ENCODE peak calls at places on chromosomes 12 and 14, in ten cellular contexts. One of them, this sample, is unnamed. For H3K36me3, the result is how much of the 10 kb centered on the place peaks cover.

GRCh38 chr12:104578453-104578852 is 121.7 kb downstream of the CHST11 start:
- DNase-seq in small intestine: no peak
- DNase-seq in spleen: no peak
- DNase-seq in left ventricle myocardium inferior: no peak
- DNase-seq in CD4-positive, alpha-beta memory T cell: no peak
- DNase-seq in upper lobe of right lung: no peak
- DNase-seq in Peyer's patch: no peak
- DNase-seq in thoracic aorta: no peak
- DNase-seq in heart right ventricle: no peak
- DNase-seq in endodermal cell: peak
- DNase-seq in this sample: no peak

GRCh38 chr12:128693115-128693514 is 130.6 kb downstream of the SLC15A4 start:
- DNase-seq in heart right ventricle: no peak
- DNase-seq in small intestine: no peak
- DNase-seq in upper lobe of right lung: no peak
- DNase-seq in left ventricle myocardium inferior: no peak
- DNase-seq in thoracic aorta: no peak
- DNase-seq in Peyer's patch: no peak
- DNase-seq in CD4-positive, alpha-beta memory T cell: no peak
- DNase-seq in spleen: no peak
- DNase-seq in endodermal cell: no peak
- DNase-seq in this sample: no peak

GRCh38 chr12:92363295-92364146 is 217.9 kb upstream of the BTG1 start:
- DNase-seq in CD4-positive, alpha-beta memory T cell: peak
- DNase-seq in upper lobe of right lung: no peak
- DNase-seq in thoracic aorta: no peak
- DNase-seq in endodermal cell: no peak
- DNase-seq in heart right ventricle: peak
- DNase-seq in Peyer's patch: no peak
- DNase-seq in small intestine: no peak
- DNase-seq in left ventricle myocardium inferior: peak
- DNase-seq in spleen: peak
- DNase-seq in this sample: peak

GRCh38 chr12:12331244-12331771 is 18.7 kb downstream of the MANSC1 start:
- DNase-seq in left ventricle myocardium inferior: no peak
- DNase-seq in upper lobe of right lung: no peak
- DNase-seq in spleen: peak
- DNase-seq in small intestine: no peak
- DNase-seq in heart right ventricle: no peak
- DNase-seq in thoracic aorta: no peak
- DNase-seq in endodermal cell: peak
- DNase-seq in CD4-positive, alpha-beta memory T cell: no peak
- DNase-seq in Peyer's patch: no peak
- DNase-seq in this sample: no peak

GRCh38 chr12:102634216-102634615 is 153.9 kb upstream of the IGF1 start:
- DNase-seq in endodermal cell: no peak
- DNase-seq in left ventricle myocardium inferior: no peak
- DNase-seq in spleen: no peak
- DNase-seq in upper lobe of right lung: no peak
- DNase-seq in heart right ventricle: no peak
- DNase-seq in Peyer's patch: no peak
- DNase-seq in CD4-positive, alpha-beta memory T cell: no peak
- DNase-seq in thoracic aorta: no peak
- DNase-seq in small intestine: no peak
- DNase-seq in this sample: no peak

GRCh38 chr12:109139360-109139759 is 23.0 kb downstream of the ACACB start:
- DNase-seq in Peyer's patch: no peak
- DNase-seq in CD4-positive, alpha-beta memory T cell: no peak
- DNase-seq in small intestine: no peak
- DNase-seq in heart right ventricle: no peak
- DNase-seq in left ventricle myocardium inferior: no peak
- DNase-seq in upper lobe of right lung: no peak
- DNase-seq in endodermal cell: no peak
- DNase-seq in spleen: no peak
- DNase-seq in thoracic aorta: no peak
- DNase-seq in this sample: no peak

GRCh38 chr12:58521796-58522195 is 398.5 kb downstream of the LRIG3 start:
- DNase-seq in heart right ventricle: no peak
- DNase-seq in thoracic aorta: no peak
- DNase-seq in left ventricle myocardium inferior: no peak
- DNase-seq in spleen: no peak
- DNase-seq in small intestine: no peak
- DNase-seq in upper lobe of right lung: no peak
- DNase-seq in endodermal cell: no peak
- DNase-seq in CD4-positive, alpha-beta memory T cell: no peak
- DNase-seq in Peyer's patch: no peak
- DNase-seq in this sample: no peak

GRCh38 chr12:124733086-124733485 is 130.6 kb downstream of the SCARB1 start:
- DNase-seq in upper lobe of right lung: no peak
- DNase-seq in small intestine: no peak
- DNase-seq in heart right ventricle: no peak
- DNase-seq in left ventricle myocardium inferior: no peak
- DNase-seq in Peyer's patch: no peak
- DNase-seq in thoracic aorta: no peak
- DNase-seq in spleen: no peak
- DNase-seq in CD4-positive, alpha-beta memory T cell: no peak
- DNase-seq in endodermal cell: no peak
- DNase-seq in this sample: no peak

GRCh38 chr12:42794811-42795210 is 205.3 kb upstream of the PRICKLE1 start:
- DNase-seq in CD4-positive, alpha-beta memory T cell: no peak
- DNase-seq in spleen: no peak
- DNase-seq in Peyer's patch: no peak
- DNase-seq in heart right ventricle: no peak
- DNase-seq in small intestine: no peak
- DNase-seq in upper lobe of right lung: no peak
- DNase-seq in thoracic aorta: no peak
- DNase-seq in left ventricle myocardium inferior: no peak
- DNase-seq in endodermal cell: no peak
- DNase-seq in this sample: no peak

GRCh38 chr12:92468358-92469020 is 234.3 kb upstream of the PLEKHG7 start:
- DNase-seq in upper lobe of right lung: no peak
- DNase-seq in Peyer's patch: no peak
- DNase-seq in CD4-positive, alpha-beta memory T cell: no peak
- DNase-seq in endodermal cell: no peak
- DNase-seq in heart right ventricle: no peak
- DNase-seq in spleen: no peak
- DNase-seq in small intestine: no peak
- DNase-seq in left ventricle myocardium inferior: no peak
- DNase-seq in thoracic aorta: no peak
- DNase-seq in this sample: no peak

GRCh38 chr14:58808828-58809227 is 171.1 kb downstream of the DACT1 start:
- DNase-seq in Peyer's patch: no peak
- DNase-seq in upper lobe of right lung: no peak
- DNase-seq in heart right ventricle: no peak
- DNase-seq in thoracic aorta: no peak
- DNase-seq in CD4-positive, alpha-beta memory T cell: no peak
- DNase-seq in left ventricle myocardium inferior: no peak
- DNase-seq in small intestine: peak
- DNase-seq in spleen: no peak
- DNase-seq in endodermal cell: no peak
- DNase-seq in this sample: no peak

GRCh38 chr14:32509632-32510187 is 180.6 kb downstream of the AKAP6 start:
- DNase-seq in thoracic aorta: peak
- DNase-seq in Peyer's patch: no peak
- DNase-seq in endodermal cell: no peak
- DNase-seq in heart right ventricle: peak
- DNase-seq in small intestine: no peak
- DNase-seq in upper lobe of right lung: no peak
- DNase-seq in spleen: no peak
- DNase-seq in left ventricle myocardium inferior: peak
- DNase-seq in CD4-positive, alpha-beta memory T cell: no peak
- DNase-seq in this sample: no peak

GRCh38 chr14:95507701-95508103 is 8.7 kb downstream of the SYNE3 start:
- DNase-seq in CD4-positive, alpha-beta memory T cell: no peak
- DNase-seq in Peyer's patch: no peak
- DNase-seq in small intestine: no peak
- DNase-seq in thoracic aorta: no peak
- DNase-seq in upper lobe of right lung: no peak
- DNase-seq in left ventricle myocardium inferior: no peak
- DNase-seq in spleen: peak
- DNase-seq in endodermal cell: no peak
- DNase-seq in heart right ventricle: no peak
- DNase-seq in this sample: no peak

GRCh38 chr12:27012982-27013255 is 1.3 kb downstream of the TM7SF3 start:
- DNase-seq in spleen: no peak
- DNase-seq in heart right ventricle: no peak
- DNase-seq in small intestine: no peak
- DNase-seq in left ventricle myocardium inferior: no peak
- DNase-seq in endodermal cell: no peak
- DNase-seq in upper lobe of right lung: no peak
- DNase-seq in Peyer's patch: no peak
- DNase-seq in thoracic aorta: no peak
- DNase-seq in CD4-positive, alpha-beta memory T cell: no peak
- DNase-seq in this sample: no peak
- H3K4me3 ChIP-seq in spleen: peak
- H3K4me3 ChIP-seq in heart right ventricle: peak
- H3K4me3 ChIP-seq in small intestine: no peak
- H3K4me3 ChIP-seq in left ventricle myocardium inferior: peak
- H3K4me3 ChIP-seq in endodermal cell: peak
- H3K4me3 ChIP-seq in upper lobe of right lung: peak
- H3K4me3 ChIP-seq in Peyer's patch: no peak
- H3K4me3 ChIP-seq in thoracic aorta: peak
- H3K4me3 ChIP-seq in CD4-positive, alpha-beta memory T cell: peak
- H3K4me3 ChIP-seq in this sample: no peak

DNA sequence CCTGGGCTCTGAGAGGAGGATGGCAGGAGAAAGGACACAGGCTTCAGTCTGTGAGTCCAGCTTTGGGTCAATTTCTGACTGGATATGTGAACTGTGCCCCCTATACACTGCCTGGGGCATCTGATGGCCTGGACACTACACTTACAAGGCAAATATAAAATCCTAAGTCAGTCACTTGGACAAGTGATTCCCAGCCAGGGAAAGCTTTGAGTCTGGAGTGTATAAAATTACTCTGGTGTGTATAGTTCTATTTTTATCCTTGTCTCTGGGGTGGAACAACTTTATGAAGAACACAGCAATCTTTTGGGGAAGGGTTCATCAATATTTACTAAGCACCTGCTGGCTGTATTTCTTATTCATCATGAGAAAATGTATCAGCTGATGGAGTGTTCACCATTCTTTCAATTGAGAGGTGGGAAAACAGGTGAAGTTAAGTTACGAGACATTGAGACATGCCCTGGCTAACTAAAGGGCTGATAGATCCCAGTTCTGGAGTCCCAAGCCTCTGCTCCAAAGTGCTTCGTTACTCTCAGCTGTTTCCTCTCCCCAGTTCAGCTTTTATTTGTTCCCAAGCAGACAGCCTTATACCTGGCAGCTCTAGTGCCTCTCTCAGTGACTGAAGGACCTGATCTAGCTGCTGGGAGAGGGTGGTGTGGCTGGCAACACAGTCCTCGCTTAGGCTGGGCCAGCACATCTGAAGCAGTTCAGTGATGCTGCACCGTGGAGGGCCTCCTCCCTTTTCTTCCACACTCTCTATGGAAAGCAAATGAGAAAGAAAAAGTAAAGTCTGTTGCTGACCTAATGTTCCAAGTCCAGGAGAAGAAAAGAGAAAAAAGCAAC is 30.9 kb downstream of the ZFYVE26 start:
- DNase-seq in endodermal cell: no peak
- DNase-seq in CD4-positive, alpha-beta memory T cell: no peak
- DNase-seq in upper lobe of right lung: no peak
- DNase-seq in left ventricle myocardium inferior: no peak
- DNase-seq in small intestine: no peak
- DNase-seq in Peyer's patch: no peak
- DNase-seq in heart right ventricle: no peak
- DNase-seq in spleen: no peak
- DNase-seq in thoracic aorta: no peak
- DNase-seq in this sample: no peak
- H3K36me3 ChIP-seq in endodermal cell: half or more
- H3K36me3 ChIP-seq in CD4-positive, alpha-beta memory T cell: half or more
- H3K36me3 ChIP-seq in upper lobe of right lung: half or more
- H3K36me3 ChIP-seq in left ventricle myocardium inferior: half or more
- H3K36me3 ChIP-seq in small intestine: under half
- H3K36me3 ChIP-seq in Peyer's patch: under half
- H3K36me3 ChIP-seq in heart right ventricle: under half
- H3K36me3 ChIP-seq in spleen: half or more
- H3K36me3 ChIP-seq in thoracic aorta: half or more
- H3K36me3 ChIP-seq in this sample: under half

DNA sequence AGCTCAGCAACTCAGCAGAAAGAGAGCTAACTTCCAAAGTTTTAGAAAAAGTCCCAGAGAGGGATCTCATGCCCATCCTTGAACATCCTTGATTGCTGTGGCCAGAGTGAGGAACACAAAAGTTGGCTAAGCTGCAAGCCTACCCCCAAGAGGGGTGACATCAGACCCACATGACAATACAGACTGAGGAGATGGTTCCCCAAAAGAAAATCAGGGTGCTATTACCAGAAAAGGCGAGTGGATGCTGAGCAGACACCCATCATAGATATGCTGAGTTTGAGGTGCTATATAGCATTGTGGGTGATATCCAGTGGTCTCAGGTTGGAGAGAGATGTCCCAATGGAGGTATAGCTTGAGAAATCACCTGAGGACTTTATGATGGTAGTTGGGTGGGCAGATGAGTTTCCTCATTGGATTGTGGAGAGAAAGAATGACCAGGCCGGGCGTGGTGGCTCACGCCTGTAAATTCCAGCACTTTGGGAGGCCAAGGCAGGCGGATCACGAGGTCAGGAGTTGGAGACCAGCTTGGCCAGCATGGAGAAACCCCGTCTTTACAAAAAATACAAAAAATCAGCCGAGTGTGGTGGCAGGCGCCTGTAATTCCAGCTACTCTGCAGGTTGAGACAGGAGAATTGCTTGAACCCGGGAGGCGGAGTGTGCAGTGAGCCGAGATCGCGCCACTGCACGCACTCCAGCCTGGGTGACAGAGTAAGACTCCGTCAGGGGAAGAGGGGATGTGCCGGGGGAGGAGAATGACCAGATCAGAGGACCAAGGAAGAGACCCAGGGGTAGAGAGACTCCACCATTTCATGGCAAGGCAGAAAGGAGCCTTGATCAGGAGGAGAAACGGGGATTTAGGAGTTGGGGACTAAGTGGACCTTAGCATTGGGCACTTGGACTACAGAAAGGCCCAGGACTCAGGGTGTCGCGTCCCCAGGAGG is 881 bp upstream of the PCK2 start:
- DNase-seq in heart right ventricle: no peak
- DNase-seq in spleen: peak
- DNase-seq in left ventricle myocardium inferior: no peak
- DNase-seq in thoracic aorta: no peak
- DNase-seq in upper lobe of right lung: no peak
- DNase-seq in small intestine: no peak
- DNase-seq in endodermal cell: no peak
- DNase-seq in Peyer's patch: peak
- DNase-seq in CD4-positive, alpha-beta memory T cell: no peak
- DNase-seq in this sample: no peak
- H3K4me3 ChIP-seq in heart right ventricle: peak
- H3K4me3 ChIP-seq in spleen: peak
- H3K4me3 ChIP-seq in left ventricle myocardium inferior: peak
- H3K4me3 ChIP-seq in thoracic aorta: peak
- H3K4me3 ChIP-seq in upper lobe of right lung: peak
- H3K4me3 ChIP-seq in small intestine: no peak
- H3K4me3 ChIP-seq in endodermal cell: no peak
- H3K4me3 ChIP-seq in Peyer's patch: peak
- H3K4me3 ChIP-seq in CD4-positive, alpha-beta memory T cell: peak
- H3K4me3 ChIP-seq in this sample: no peak

DNA sequence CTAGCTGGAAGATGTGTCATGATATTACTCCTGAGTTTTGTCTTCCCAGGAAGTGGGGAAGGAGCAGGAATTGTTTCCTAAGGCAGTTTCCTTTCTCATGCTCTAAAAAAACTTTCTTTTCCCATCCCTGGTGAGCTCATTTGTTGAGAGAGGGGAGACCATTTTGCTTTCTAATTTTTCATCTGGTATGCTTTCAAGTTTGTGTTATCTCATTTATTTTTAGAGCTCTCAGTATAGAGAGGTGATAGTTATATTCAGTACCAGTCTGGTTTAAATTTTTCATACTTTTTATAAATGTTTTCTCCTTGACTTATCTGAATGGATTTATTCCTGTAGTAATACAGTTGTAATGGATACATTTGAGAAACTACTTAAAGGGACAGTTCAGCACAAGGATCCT is 79.6 kb downstream of the FBXW8 start:
- DNase-seq in upper lobe of right lung: no peak
- DNase-seq in left ventricle myocardium inferior: no peak
- DNase-seq in endodermal cell: no peak
- DNase-seq in Peyer's patch: no peak
- DNase-seq in thoracic aorta: no peak
- DNase-seq in small intestine: no peak
- DNase-seq in CD4-positive, alpha-beta memory T cell: no peak
- DNase-seq in heart right ventricle: no peak
- DNase-seq in spleen: no peak
- DNase-seq in this sample: no peak
- H3K36me3 ChIP-seq in upper lobe of right lung: under half
- H3K36me3 ChIP-seq in left ventricle myocardium inferior: under half
- H3K36me3 ChIP-seq in endodermal cell: under half
- H3K36me3 ChIP-seq in Peyer's patch: under half
- H3K36me3 ChIP-seq in thoracic aorta: under half
- H3K36me3 ChIP-seq in small intestine: under half
- H3K36me3 ChIP-seq in CD4-positive, alpha-beta memory T cell: under half
- H3K36me3 ChIP-seq in heart right ventricle: under half
- H3K36me3 ChIP-seq in spleen: under half
- H3K36me3 ChIP-seq in this sample: under half

This sample was measured in mucosa of descending colon.